ENCODE peak calls at places on chromosomes 6 and 20, in ten cellular contexts. C, W, M, S, K, G, F, L, X and B are unnamed samples.

GRCh38 chr20:20184149-20184548 is 131.8 kb downstream of the CFAP61 start:
- DNase-seq in F (no peak), W (no peak), M (no peak), C (no peak), K (no peak), X (no peak), S (no peak), L (no peak), G (peak; percentile 18), B (no peak)

GRCh38 chr20:63854069-63854765 is 7.1 kb upstream of the ABHD16B start:
- DNase-seq in C (no peak), K (no peak), G (no peak), S (no peak), W (peak; percentile 64), M (no peak), L (no peak), X (no peak), F (no peak), B (no peak)

GRCh38 chr6:167270499-167271307 is 20.4 kb upstream of the UNC93A start:
- DNase-seq in F (no peak), W (no peak), M (no peak), L (no peak), C (no peak), X (no peak), G (no peak), S (no peak), K (no peak), B (no peak)

GRCh38 chr6:107600936-107601335 is 111.0 kb downstream of the SOBP start:
- DNase-seq in M (peak; percentile 16), F (peak; percentile 93), K (no peak), X (peak; percentile 12), W (no peak), S (no peak), G (no peak), L (no peak), C (no peak), B (no peak)

GRCh38 chr6:122472022-122472340 is 374 bp upstream of the SERINC1 start:
- DNase-seq in S (no peak), C (no peak), W (no peak), L (no peak), F (no peak), K (no peak), X (no peak), M (no peak), G (no peak), B (no peak)

GRCh38 chr20:57505991-57506390 is 18.9 kb downstream of the CTCFL start:
- DNase-seq in W (no peak), K (no peak), M (no peak), G (no peak), L (no peak), S (no peak), F (no peak), X (no peak), C (no peak), B (no peak)

GRCh38 chr6:43963877-43964658 is 163.2 kb downstream of the MRPL14 start:
- DNase-seq in S (no peak), C (no peak), F (no peak), K (no peak), G (no peak), M (no peak), W (no peak), X (no peak), L (no peak), B (no peak)

GRCh38 chr6:123529843-123530242 is 106.9 kb downstream of the TRDN start:
- DNase-seq in M (no peak), C (no peak), L (no peak), X (no peak), W (no peak), F (peak; percentile 11), S (no peak), G (no peak), K (no peak), B (no peak)

GRCh38 chr6:20702366-20702765 is 168.1 kb downstream of the CDKAL1 start:
- DNase-seq in W (no peak), F (no peak), L (no peak), M (no peak), S (no peak), C (no peak), X (no peak), G (no peak), K (no peak), B (no peak)

GRCh38 chr6:165845488-165845887 is 182.4 kb upstream of the PDE10A start:
- DNase-seq in F (no peak), K (no peak), W (no peak), X (no peak), C (no peak), M (no peak), S (no peak), L (no peak), G (no peak), B (no peak)

GRCh38 chr6:148179786-148180185 is 162.9 kb upstream of the SASH1 start:
- DNase-seq in W (peak; percentile 19), X (no peak), L (no peak), K (no peak), F (peak; percentile 23), M (no peak), S (no peak), G (no peak), C (no peak), B (no peak)

GRCh38 chr20:2408111-2408510 is 27.4 kb downstream of the TGM6 start:
- DNase-seq in F (no peak), L (no peak), X (no peak), S (no peak), M (no peak), W (no peak), C (no peak), K (no peak), G (no peak), B (no peak)

GRCh38 chr6:80594461-80594860 is 488.0 kb downstream of the BCKDHB start:
- DNase-seq in F (no peak), S (no peak), X (peak; percentile 23), M (no peak), K (no peak), C (no peak), L (no peak), W (no peak), G (no peak), B (no peak)

GRCh38 chr6:116268589-116269293 is 11.0 kb downstream of the TSPYL1 start:
- DNase-seq in L (no peak), C (no peak), W (peak; percentile 41), K (no peak), S (no peak), G (no peak), F (peak; percentile 76), M (peak; percentile 42), X (peak; percentile 68), B (no peak)

GRCh38 chr6:100479180-100480035 is 14.7 kb upstream of the SIM1 start:
- DNase-seq in M (no peak), S (no peak), G (no peak), X (no peak), L (no peak), K (no peak), W (no peak), F (peak; percentile 66), C (no peak), B (no peak)

GRCh38 chr6:162612613-162613012 is 115.0 kb downstream of the PRKN start:
- DNase-seq in S (no peak), F (no peak), W (no peak), C (no peak), K (no peak), X (no peak), G (no peak), M (no peak), L (no peak), B (no peak)

GRCh38 chr6:101114703-101115102 is 233.6 kb upstream of the ASCC3 start:
- DNase-seq in G (no peak), C (peak; percentile 9), M (no peak), X (peak; percentile 30), S (no peak), W (peak; percentile 20), K (no peak), L (no peak), F (peak; percentile 64), B (no peak)